ENCODE peak calls at places on chromosomes 12 and 14, in four cellular contexts. D, M, F and T are unnamed samples.
A peak's percentile ranks its signal among the peaks of the same experiment; 100 is the strongest.

GRCh38 chr12:52598966-52599365 is 2.3 kb downstream of the KRT72 start:
- DNase-seq in D (no peak), M (no peak), F (no peak), T (no peak)

GRCh38 chr14:52020866-52021717 is 31.7 kb downstream of the RTRAF start:
- DNase-seq in D (no peak), M (no peak), F (no peak), T (no peak)

GRCh38 chr12:82937151-82937550 is 250.4 kb downstream of the TMTC2 start:
- DNase-seq in D (no peak), M (no peak), F (no peak), T (no peak)

GRCh38 chr14:100147181-100147631 is 12.2 kb downstream of the DEGS2 start:
- DNase-seq in D (no peak), M (no peak), F (no peak), T (no peak)

GRCh38 chr12:7103837-7104236 is 5.2 kb downstream of the C1RL start:
- DNase-seq in D (no peak), M (no peak), F (no peak), T (no peak)

GRCh38 chr14:101103321-101103901 is 199.9 kb upstream of the RTL1 start:
- DNase-seq in D (no peak), M (peak; percentile 45), F (no peak), T (no peak)

GRCh38 chr14:101839236-101839635 is 77.7 kb downstream of the PPP2R5C start:
- DNase-seq in D (no peak), M (no peak), F (no peak), T (peak; percentile 79)

GRCh38 chr14:102213984-102214658 is 74.4 kb downstream of the WDR20 start:
- DNase-seq in D (no peak), M (no peak), F (no peak), T (no peak)

GRCh38 chr14:79295385-79295784 is 915.9 kb downstream of the DIO2 start:
- DNase-seq in D (no peak), M (no peak), F (no peak), T (no peak)

GRCh38 chr12:22083167-22083566 is 37.1 kb downstream of the CMAS start:
- DNase-seq in D (no peak), M (no peak), F (peak; percentile 16), T (no peak)

GRCh38 chr12:132658149-132658905 is 28.8 kb downstream of the POLE start:
- DNase-seq in D (no peak), M (no peak), F (no peak), T (no peak)

GRCh38 chr14:30874999-30875787 is 834 bp downstream of the COCH start:
- DNase-seq in D (no peak), M (no peak), F (no peak), T (no peak)

GRCh38 chr12:65536876-65537661 is 258.6 kb downstream of the MSRB3 start:
- DNase-seq in D (peak; percentile 26), M (no peak), F (no peak), T (peak; percentile 92)

GRCh38 chr12:50589650-50590435 is 85.1 kb downstream of the DIP2B start:
- DNase-seq in D (no peak), M (no peak), F (no peak), T (no peak)

GRCh38 chr12:93085383-93086287 is 156.5 kb upstream of the EEA1 start:
- DNase-seq in D (no peak), M (no peak), F (peak; percentile 83), T (no peak)

GRCh38 chr12:46253544-46254162 is 15.2 kb downstream of the SLC38A1 start:
- DNase-seq in D (no peak), M (no peak), F (no peak), T (no peak)
- H3K9me3 ChIP-seq in D (peaks cover 5% of the 10 kb centered on the region), M (no peaks in the 10 kb centered on the region), F (no peaks in the 10 kb centered on the region), T (no peaks in the 10 kb centered on the region)

GRCh38 chr12:2451025-2451424 is 343.7 kb upstream of the FKBP4 start:
- DNase-seq in D (no peak), M (no peak), F (no peak), T (no peak)
- TF ChIP-seq CTCF in D (no peak), M (no peak), F (no peak), T (no peak)

GRCh38 chr14:75063491-75064204 is at the start of gene ACYP1:
- DNase-seq in D (peak; percentile 93), M (peak; percentile 97), F (peak; percentile 82), T (peak; percentile 90)
- TF ChIP-seq POLR2A in D (no peak), M (peak; percentile 30), F (no peak), T (peak; percentile 35)

DNA sequence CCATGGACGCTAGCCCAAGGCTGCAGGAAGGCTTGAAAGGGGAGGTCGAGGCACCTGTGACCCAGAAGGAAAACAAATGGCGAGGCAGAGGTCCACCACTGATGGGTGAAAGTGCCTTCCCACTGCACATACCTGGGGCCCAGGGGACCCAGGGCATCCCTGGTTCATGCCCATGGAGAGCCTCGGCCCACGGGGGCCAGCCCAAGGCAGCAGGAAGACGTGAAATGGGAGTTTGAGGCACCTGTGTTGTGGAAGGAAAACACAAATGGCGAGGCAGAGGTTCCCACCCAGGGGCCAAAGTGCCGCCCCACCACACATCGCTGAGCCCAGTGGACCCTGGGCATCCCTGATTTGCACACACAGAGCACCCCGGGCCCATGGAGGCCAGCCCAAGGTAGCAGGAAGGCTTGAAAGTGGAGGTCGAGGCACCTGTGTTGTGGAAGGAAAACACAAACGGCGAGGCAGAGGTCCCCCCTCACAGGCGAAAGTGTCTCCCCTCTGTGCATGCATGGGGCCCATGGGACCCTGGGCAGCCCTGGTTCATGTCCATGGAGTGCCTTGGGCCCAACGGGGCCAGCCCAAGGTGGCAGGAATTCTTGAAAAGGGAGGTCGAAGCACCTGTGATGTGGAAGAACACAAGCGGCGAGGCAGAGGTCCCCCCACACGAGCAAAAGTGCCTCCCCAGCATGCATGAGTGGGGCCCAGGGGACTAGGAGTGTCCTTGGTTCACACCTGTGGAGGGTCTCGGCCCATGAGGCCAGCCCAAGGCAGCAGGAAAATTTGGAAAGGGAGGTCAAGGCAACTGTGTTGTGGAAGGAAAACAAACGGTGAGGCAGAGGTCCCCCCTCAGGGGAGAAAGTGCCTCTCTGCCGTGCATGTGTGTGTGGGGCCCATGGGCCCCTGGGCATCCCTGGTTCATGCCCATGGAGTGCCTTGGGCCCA is 383.3 kb downstream of the ALG10 start:
- DNase-seq in D (peak; percentile 8), M (peak; percentile 4), F (no peak), T (no peak)
- H3K9me3 ChIP-seq in D (peaks cover 65% of the 10 kb centered on the region), M (no peaks in the 10 kb centered on the region), F (peaks cover 83% of the 10 kb centered on the region), T (no peaks in the 10 kb centered on the region)

GRCh38 chr14:63394432-63394831 is 75.7 kb upstream of the GPHB5 start:
- DNase-seq in D (no peak), M (no peak), F (no peak), T (no peak)
- TF ChIP-seq CTCF in D (no peak), M (no peak), F (no peak), T (no peak)

GRCh38 chr12:55930771-55931316 is at the start of gene DGKA:
- DNase-seq in D (peak; percentile 30), M (peak; percentile 41), F (peak; percentile 65), T (peak; percentile 24)
- TF ChIP-seq POLR2A in D (no peak), M (no peak), F (no peak), T (no peak)

DNA sequence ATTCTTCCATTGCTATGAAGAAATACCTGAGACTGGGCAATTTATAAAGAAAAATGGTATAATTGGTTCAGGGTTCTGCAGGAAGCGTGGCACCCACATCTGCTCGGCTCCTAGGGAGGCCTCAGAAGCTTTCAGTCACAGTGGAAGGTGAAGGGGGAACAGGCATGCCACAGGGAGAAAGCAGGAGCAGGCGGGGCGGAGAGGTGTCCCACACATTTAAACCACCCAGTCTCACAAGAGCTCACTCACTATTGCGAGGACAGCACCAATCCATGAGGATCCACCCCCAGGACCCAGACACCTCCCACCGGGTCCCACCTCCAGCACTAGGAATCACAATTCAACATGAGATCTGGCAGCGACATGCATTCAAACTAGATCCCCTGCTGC is 56.0 kb upstream of the C14orf180 start:
- DNase-seq in D (no peak), M (no peak), F (no peak), T (no peak)
- H3K9me3 ChIP-seq in D (peaks cover 8% of the 10 kb centered on the region), M (no peaks in the 10 kb centered on the region), F (peaks cover 19% of the 10 kb centered on the region), T (no peaks in the 10 kb centered on the region)